ENCODE peak calls at places on chromosome 14, in seven cellular contexts. A is body of pancreas, H is adrenal gland, M is heart left ventricle, G is adipocyte, Y is tibial artery, Z is hepatocyte. X is an unnamed sample.

GRCh38 chr14:86072134-86072894 is 542.4 kb downstream of the FLRT2 start:
- DNase-seq in A (no peak), H (no peak), M (no peak), G (no peak), Y (no peak), Z (no peak), X (peak; percentile 62)

GRCh38 chr14:68392393-68393085 is 400.3 kb downstream of the ZFP36L1 start:
- DNase-seq in A (peak; percentile 77), H (peak; percentile 73), M (peak; percentile 65), G (no peak), Y (peak; percentile 74), Z (peak; percentile 79), X (no peak)

GRCh38 chr14:30078827-30079402 is 151.3 kb upstream of the PRKD1 start:
- DNase-seq in A (no peak), H (no peak), M (no peak), G (no peak), Y (no peak), Z (no peak), X (no peak)

GRCh38 chr14:69711065-69711464 is 55.9 kb upstream of the SRSF5 start:
- DNase-seq in A (peak; percentile 51), H (no peak), M (peak; percentile 74), G (no peak), Y (no peak), Z (no peak), X (peak; percentile 44)

GRCh38 chr14:28303248-28303647 is 463.3 kb upstream of the FOXG1 start:
- DNase-seq in A (no peak), H (no peak), M (no peak), G (peak; percentile 7), Y (no peak), Z (no peak), X (no peak)

GRCh38 chr14:80491131-80491530 is 279.8 kb upstream of the DIO2 start:
- DNase-seq in A (peak; percentile 3), H (no peak), M (peak; percentile 46), G (peak; percentile 67), Y (peak; percentile 63), Z (peak; percentile 40), X (peak; percentile 11)

GRCh38 chr14:93903342-93904184 is 23.6 kb upstream of the FAM181A start:
- DNase-seq in A (no peak), H (no peak), M (no peak), G (peak; percentile 37), Y (no peak), Z (peak; percentile 46), X (no peak)

GRCh38 chr14:52590318-52590717 is 37.7 kb downstream of the GPR137C start:
- DNase-seq in A (no peak), H (no peak), M (no peak), G (no peak), Y (no peak), Z (no peak), X (no peak)

GRCh38 chr14:78519863-78520262 is 349.7 kb downstream of the NRXN3 start:
- DNase-seq in A (peak; percentile 8), H (no peak), M (peak; percentile 18), G (peak; percentile 21), Y (no peak), Z (peak; percentile 73), X (peak; percentile 64)

GRCh38 chr14:100092832-100093231 is 27.6 kb downstream of the EVL start:
- DNase-seq in A (no peak), H (no peak), M (no peak), G (no peak), Y (no peak), Z (no peak), X (no peak)

GRCh38 chr14:100944052-100944451 is 40.5 kb upstream of the RTL1 start:
- DNase-seq in A (no peak), H (no peak), M (no peak), G (no peak), Y (no peak), Z (no peak), X (no peak)

GRCh38 chr14:46325157-46325556 is 326.4 kb downstream of the RPL10L start:
- DNase-seq in A (no peak), H (no peak), M (no peak), G (no peak), Y (no peak), Z (no peak), X (no peak)

GRCh38 chr14:48792376-48793024 is 793.7 kb downstream of the RPS29 start:
- DNase-seq in A (no peak), H (no peak), M (no peak), G (no peak), Y (no peak), Z (peak; percentile 25), X (no peak)

GRCh38 chr14:37172024-37172869 is at the start of gene SLC25A21:
- DNase-seq in A (peak; percentile 80), H (peak; percentile 77), M (peak; percentile 70), G (peak; percentile 90), Y (peak; percentile 51), Z (peak; percentile 83), X (peak; percentile 91)

GRCh38 chr14:100609941-100610391 is 22.7 kb upstream of the BEGAIN start:
- DNase-seq in A (no peak), H (no peak), M (no peak), G (no peak), Y (no peak), Z (no peak), X (no peak)

GRCh38 chr14:96905825-96906224 is 108.6 kb downstream of the VRK1 start:
- DNase-seq in A (no peak), H (no peak), M (no peak), G (peak; percentile 46), Y (peak; percentile 31), Z (no peak), X (peak; percentile 34)

GRCh38 chr14:89365071-89365801 is 51.8 kb downstream of the FOXN3 start:
- DNase-seq in A (peak; percentile 51), H (peak; percentile 43), M (peak; percentile 57), G (no peak), Y (peak; percentile 33), Z (no peak), X (peak; percentile 82)

GRCh38 chr14:95038521-95039250 is 118.6 kb downstream of the DICER1 start:
- DNase-seq in A (no peak), H (no peak), M (no peak), G (no peak), Y (no peak), Z (no peak), X (no peak)

GRCh38 chr14:98926151-98926550 is 345.8 kb downstream of the BCL11B start:
- DNase-seq in A (no peak), H (no peak), M (no peak), G (no peak), Y (peak; percentile 5), Z (no peak), X (no peak)

GRCh38 chr14:103552011-103552797 is 10.3 kb downstream of the BAG5 start:
- DNase-seq in A (no peak), H (peak; percentile 77), M (peak; percentile 61), G (peak; percentile 67), Y (peak; percentile 78), Z (no peak), X (no peak)
- H3K4me3 ChIP-seq in A (no peak overlapping the region), H (no peak overlapping the region), M (no peak overlapping the region), G (peak overlapping the region; percentile 71), Y (peak overlapping the region; percentile 31), Z (no peak overlapping the region), X (no peak overlapping the region)

DNA sequence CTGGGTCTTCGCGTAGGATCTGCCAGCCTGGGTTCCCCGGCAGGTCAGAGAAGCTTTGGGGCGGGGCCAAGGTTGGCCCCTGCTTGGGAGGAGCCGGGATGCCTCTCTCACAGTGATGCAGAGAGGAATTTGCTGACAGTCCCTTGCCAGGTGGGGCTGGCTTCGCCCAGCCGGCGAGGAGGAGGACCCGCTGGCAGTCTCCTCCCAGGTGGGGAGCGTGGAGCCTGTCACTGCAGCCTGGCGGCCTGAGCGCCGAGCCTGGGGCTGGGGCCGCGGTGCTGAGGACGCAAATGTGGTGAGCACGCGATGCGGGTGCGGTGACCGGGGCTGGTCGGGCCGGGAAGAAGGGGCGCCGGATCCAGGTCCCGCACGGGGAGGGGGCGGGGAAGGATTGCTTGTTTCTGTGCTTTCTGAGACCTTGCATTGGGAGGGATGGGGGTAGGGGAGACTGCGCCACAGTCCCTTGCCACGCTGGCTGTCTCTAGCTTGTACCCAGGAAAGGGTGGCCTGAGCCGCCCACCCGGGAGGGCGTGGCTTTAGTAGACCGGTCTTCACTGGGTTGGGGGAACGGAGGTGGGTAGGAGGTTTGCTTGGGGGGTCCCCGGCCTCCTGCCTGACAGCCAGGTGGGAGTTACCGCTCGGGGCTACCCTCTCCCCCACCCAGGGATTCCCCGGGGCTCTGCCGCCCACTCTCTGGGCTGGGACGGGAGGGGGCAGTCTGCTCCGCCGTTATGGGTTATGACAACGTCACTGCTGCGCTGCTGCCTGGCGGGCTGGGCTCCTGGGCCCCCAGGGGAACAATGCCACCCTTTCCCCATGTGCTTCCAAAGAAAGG is at the start of gene TMEM63C:
- DNase-seq in A (peak; percentile 67), H (peak; percentile 78), M (no peak), G (no peak), Y (no peak), Z (peak; percentile 92), X (peak; percentile 80)
- H3K4me3 ChIP-seq in A (peak within 1 kb of the TSS; percentile 21), H (no peak within 1 kb of the TSS), M (peak within 1 kb of the TSS; percentile 46), G (no peak within 1 kb of the TSS), Y (no peak within 1 kb of the TSS), Z (peak within 1 kb of the TSS; percentile 28), X (peak within 1 kb of the TSS; percentile 49)

DNA sequence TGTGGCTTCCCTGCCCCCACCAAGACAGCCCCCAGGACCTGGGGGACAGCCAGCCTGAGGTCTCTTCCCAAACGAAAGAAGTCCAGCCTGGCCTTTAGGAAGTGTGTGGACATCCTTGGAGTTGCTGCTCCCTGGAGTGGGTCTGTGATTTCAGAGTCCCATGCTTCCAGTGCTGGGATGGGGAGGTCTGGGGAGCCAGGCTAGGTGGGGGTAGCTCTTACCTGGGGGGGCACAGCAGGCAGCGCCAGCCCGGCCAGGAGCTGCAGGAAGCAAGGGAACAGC is 509 bp downstream of the PGF start:
- DNase-seq in A (no peak), H (no peak), M (no peak), G (no peak), Y (no peak), Z (no peak), X (no peak)
- H3K4me3 ChIP-seq in A (no peak overlapping the region), H (no peak overlapping the region), M (peak overlapping the region; percentile 72), G (peak overlapping the region; percentile 75), Y (peak overlapping the region; percentile 72), Z (peak overlapping the region; percentile 41), X (peak overlapping the region; percentile 92)

GRCh38 chr14:22979748-22980392 is 2.5 kb downstream of the AJUBA start:
- DNase-seq in A (no peak), H (no peak), M (no peak), G (peak; percentile 49), Y (no peak), Z (no peak), X (no peak)
- H3K4me3 ChIP-seq in A (no peak overlapping the region), H (no peak overlapping the region), M (peak overlapping the region; percentile 78), G (peak overlapping the region; percentile 79), Y (peak overlapping the region; percentile 61), Z (peak overlapping the region; percentile 93), X (peak overlapping the region; percentile 86)

GRCh38 chr14:105399441-105399775 is 1.1 kb downstream of the TEX22 start:
- DNase-seq in A (no peak), H (no peak), M (no peak), G (no peak), Y (no peak), Z (no peak), X (no peak)
- H3K4me3 ChIP-seq in A (no peak overlapping the region), H (no peak overlapping the region), M (peak overlapping the region; percentile 81), G (peak overlapping the region; percentile 92), Y (no peak overlapping the region), Z (peak overlapping the region; percentile 84), X (peak overlapping the region; percentile 67)

DNA sequence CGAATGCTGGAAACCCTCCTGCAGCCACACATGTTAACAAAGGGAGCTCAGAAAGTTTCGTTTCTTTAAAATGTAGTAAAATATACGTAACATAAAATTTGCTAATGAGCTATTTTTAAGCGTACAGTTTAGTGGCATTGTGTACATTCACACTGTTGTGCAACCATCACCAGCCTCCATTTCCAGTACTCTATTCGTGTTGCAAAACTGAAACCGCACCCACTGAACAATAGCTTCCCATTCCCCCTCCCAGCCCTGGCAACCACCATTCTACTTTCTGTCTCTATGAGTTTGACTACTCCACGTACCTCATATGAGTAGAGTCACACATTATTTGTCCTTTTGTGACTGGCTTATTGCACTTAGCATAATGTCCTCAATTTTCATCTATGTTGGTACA is 185.8 kb downstream of the TTC7B start:
- DNase-seq in A (peak; percentile 70), H (peak; percentile 44), M (no peak), G (no peak), Y (peak; percentile 47), Z (no peak), X (no peak)
- H3K4me3 ChIP-seq in A (no peak overlapping the region), H (no peak overlapping the region), M (peak overlapping the region; percentile 30), G (no peak overlapping the region), Y (no peak overlapping the region), Z (no peak overlapping the region), X (no peak overlapping the region)

X was measured in A673.